ENCODE peak calls at places on chromosomes 11 and 22, in four cellular contexts. One of them, this sample, is unnamed.

GRCh38 chr11:17720796-17721171 is 1.4 kb downstream of the MYOD1 start:
- DNase-seq in HepG2: no peak
- DNase-seq in GM12891: no peak
- DNase-seq in GM12878: no peak
- DNase-seq in this sample: no peak

GRCh38 chr11:63841554-63841953 is 2.6 kb downstream of the MARK2 start:
- DNase-seq in GM12891: no peak
- DNase-seq in HepG2: no peak
- DNase-seq in GM12878: no peak
- DNase-seq in this sample: no peak

GRCh38 chr11:72238040-72238450 is 5.9 kb downstream of the PHOX2A start:
- DNase-seq in GM12878: no peak
- DNase-seq in HepG2: peak; percentile 47
- DNase-seq in GM12891: peak; percentile 97
- DNase-seq in this sample: peak; percentile 88

GRCh38 chr11:100515087-100515486 is 172.0 kb upstream of the ARHGAP42 start:
- DNase-seq in HepG2: no peak
- DNase-seq in GM12878: no peak
- DNase-seq in GM12891: no peak
- DNase-seq in this sample: no peak

GRCh38 chr11:45301537-45302246 is 15.6 kb upstream of the SYT13 start:
- DNase-seq in GM12891: no peak
- DNase-seq in GM12878: no peak
- DNase-seq in HepG2: no peak
- DNase-seq in this sample: no peak

GRCh38 chr22:37636949-37637273 is 2.6 kb upstream of the SH3BP1 start:
- DNase-seq in HepG2: no peak
- DNase-seq in GM12891: no peak
- DNase-seq in GM12878: no peak
- DNase-seq in this sample: no peak

GRCh38 chr22:29626497-29627195 is 23.2 kb downstream of the NF2 start:
- DNase-seq in HepG2: peak; percentile 15
- DNase-seq in GM12891: no peak
- DNase-seq in GM12878: no peak
- DNase-seq in this sample: no peak

GRCh38 chr22:37805878-37806277 is 1.9 kb upstream of the GCAT start:
- DNase-seq in GM12878: no peak
- DNase-seq in GM12891: no peak
- DNase-seq in HepG2: no peak
- DNase-seq in this sample: no peak

GRCh38 chr11:64929625-64930024 is 5.1 kb downstream of the PPP2R5B start:
- DNase-seq in HepG2: no peak
- DNase-seq in GM12891: no peak
- DNase-seq in GM12878: no peak
- DNase-seq in this sample: no peak
- TF ChIP-seq POLR2A in HepG2: no peak
- TF ChIP-seq POLR2A in GM12891: no peak
- TF ChIP-seq POLR2A in GM12878: no peak
- TF ChIP-seq POLR2A in this sample: no peak

GRCh38 chr11:66419825-66420224 is 1.0 kb upstream of the NPAS4 start:
- DNase-seq in GM12878: no peak
- DNase-seq in HepG2: no peak
- DNase-seq in GM12891: no peak
- DNase-seq in this sample: no peak
- TF ChIP-seq TAF1 in GM12878: no peak
- TF ChIP-seq TAF1 in HepG2: no peak
- TF ChIP-seq TAF1 in GM12891: no peak
- TF ChIP-seq TAF1 in this sample: no peak

DNA sequence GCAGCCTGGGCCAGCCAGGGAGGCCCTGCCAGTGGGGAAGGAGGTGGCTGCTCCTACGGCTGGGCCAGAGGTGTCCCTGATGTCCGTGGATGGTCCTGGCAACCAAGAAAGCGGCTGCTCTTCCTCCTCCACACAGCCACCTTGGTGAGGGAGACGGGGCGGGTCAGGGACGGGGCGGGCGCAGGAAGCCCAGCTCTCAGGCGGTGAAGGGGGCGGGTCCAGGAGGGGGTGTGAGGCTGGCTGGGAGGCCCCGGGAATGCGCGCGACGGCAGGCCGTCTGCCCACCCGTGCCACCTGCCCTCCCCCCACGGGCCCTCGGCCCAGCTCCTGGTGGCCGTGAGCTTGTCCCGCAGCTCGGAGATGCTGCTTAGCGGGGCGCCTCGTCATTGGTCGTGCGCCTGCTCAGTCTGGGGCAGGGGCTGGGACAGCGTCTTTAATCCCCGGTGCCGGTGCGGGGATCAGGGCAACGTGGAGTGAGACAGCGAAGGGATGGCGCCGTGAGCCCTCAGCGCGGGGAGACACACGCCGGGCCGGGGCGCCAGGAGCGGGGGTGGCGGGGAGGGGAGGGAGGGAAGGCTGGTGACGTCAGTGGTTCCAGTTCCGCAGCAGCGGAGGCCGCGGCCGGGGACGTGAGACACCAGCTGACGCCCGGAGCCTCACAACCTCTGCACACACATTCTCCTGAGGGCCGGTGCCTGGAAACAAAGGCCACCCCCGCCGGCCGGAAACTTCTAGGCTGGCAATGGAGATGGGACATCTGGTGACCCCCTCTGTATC is 6.7 kb upstream of the BRSK2 start:
- DNase-seq in GM12891: peak; percentile 86
- DNase-seq in GM12878: peak; percentile 26
- DNase-seq in HepG2: peak; percentile 22
- DNase-seq in this sample: peak; percentile 82
- TF ChIP-seq POLR2AphosphoS5 in GM12891: no peak
- TF ChIP-seq POLR2AphosphoS5 in GM12878: no peak
- TF ChIP-seq POLR2AphosphoS5 in HepG2: no peak
- TF ChIP-seq POLR2AphosphoS5 in this sample: no peak

GRCh38 chr11:3855808-3856491 is 486 bp downstream of the STIM1 start:
- DNase-seq in GM12878: no peak
- DNase-seq in GM12891: no peak
- DNase-seq in HepG2: no peak
- DNase-seq in this sample: no peak
- TF ChIP-seq POLR2A in GM12878: peak; percentile 41
- TF ChIP-seq POLR2A in GM12891: no peak
- TF ChIP-seq POLR2A in HepG2: peak; percentile 38
- TF ChIP-seq POLR2A in this sample: no peak

GRCh38 chr11:106495046-106495445 is 417.6 kb downstream of the AASDHPPT start:
- DNase-seq in GM12878: no peak
- DNase-seq in GM12891: no peak
- DNase-seq in HepG2: no peak
- DNase-seq in this sample: no peak

GRCh38 chr11:106491751-106492150 is 414.3 kb downstream of the AASDHPPT start:
- DNase-seq in GM12878: no peak
- DNase-seq in GM12891: no peak
- DNase-seq in HepG2: no peak
- DNase-seq in this sample: no peak

GRCh38 chr11:106496677-106497076 is 419.2 kb downstream of the AASDHPPT start:
- DNase-seq in HepG2: no peak
- DNase-seq in GM12891: no peak
- DNase-seq in GM12878: no peak
- DNase-seq in this sample: no peak

GRCh38 chr11:106493751-106494150 is 416.3 kb downstream of the AASDHPPT start:
- DNase-seq in GM12878: no peak
- DNase-seq in GM12891: no peak
- DNase-seq in HepG2: peak; percentile 12
- DNase-seq in this sample: no peak

DNA sequence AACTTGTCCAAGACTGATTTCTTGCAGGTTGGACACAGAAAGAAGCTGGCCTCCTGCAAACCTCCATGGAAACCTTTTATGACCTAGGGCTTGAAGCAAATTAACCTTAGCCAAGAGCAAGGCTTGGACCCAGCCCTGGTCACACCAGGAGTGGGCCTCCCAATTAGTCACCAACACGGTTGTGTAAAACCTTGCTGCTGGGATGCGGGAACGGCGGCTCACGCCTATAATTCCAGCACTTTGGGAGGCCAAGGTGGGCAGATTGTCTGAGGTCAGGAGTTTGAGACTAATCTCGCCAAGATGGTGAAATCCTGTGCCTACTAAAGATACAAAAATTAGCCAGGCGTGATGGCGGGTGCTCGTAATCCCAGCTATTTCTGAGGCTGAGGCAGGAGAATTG is 419.9 kb downstream of the AASDHPPT start:
- DNase-seq in GM12891: no peak
- DNase-seq in GM12878: no peak
- DNase-seq in HepG2: no peak
- DNase-seq in this sample: no peak
- TF ChIP-seq TAF1 in GM12891: no peak
- TF ChIP-seq TAF1 in GM12878: no peak
- TF ChIP-seq TAF1 in HepG2: no peak
- TF ChIP-seq TAF1 in this sample: no peak

GRCh38 chr22:33920927-33921575 is 775 bp upstream of the LARGE1 start:
- DNase-seq in GM12891: peak; percentile 86
- DNase-seq in GM12878: peak; percentile 43
- DNase-seq in HepG2: peak; percentile 86
- DNase-seq in this sample: peak; percentile 82
- TF ChIP-seq POLR2AphosphoS5 in GM12891: peak; percentile 81
- TF ChIP-seq POLR2AphosphoS5 in GM12878: peak; percentile 84
- TF ChIP-seq POLR2AphosphoS5 in HepG2: peak; percentile 54
- TF ChIP-seq POLR2AphosphoS5 in this sample: peak; percentile 83

GRCh38 chr11:78070606-78071005 is 6.9 kb downstream of the THRSP start:
- DNase-seq in HepG2: no peak
- DNase-seq in GM12878: no peak
- DNase-seq in GM12891: no peak
- DNase-seq in this sample: no peak
- TF ChIP-seq POLR2A in HepG2: no peak
- TF ChIP-seq POLR2A in GM12878: no peak
- TF ChIP-seq POLR2A in GM12891: no peak
- TF ChIP-seq POLR2A in this sample: no peak